ENCODE peak calls at places on chromosome 2, in four cellular contexts. A is fibroblast of lung, L is GM20000, Q is psoas muscle. E is an unnamed sample.

GRCh38 chr2:196268538-196269338 is 97.4 kb upstream of the STK17B start:
- DNase-seq in Q (no peak), A (no peak), L (no peak), E (no peak)

GRCh38 chr2:43011142-43011491 is 215.3 kb downstream of the ZFP36L2 start:
- DNase-seq in A (no peak), Q (no peak), L (no peak), E (no peak)

GRCh38 chr2:101038455-101039255 is 36.6 kb downstream of the RPL31 start:
- DNase-seq in A (no peak), Q (no peak), L (no peak), E (no peak)

GRCh38 chr2:220279372-220279771 is 651.9 kb downstream of the SLC4A3 start:
- DNase-seq in Q (no peak), L (no peak), A (peak; percentile 96), E (no peak)

GRCh38 chr2:35298493-35298892 is 1057.1 kb upstream of the CRIM1 start:
- DNase-seq in L (no peak), A (peak; percentile 91), Q (no peak), E (no peak)

GRCh38 chr2:158414538-158414937 is 42.0 kb downstream of the CCDC148 start:
- DNase-seq in A (peak; percentile 82), Q (no peak), L (no peak), E (no peak)

GRCh38 chr2:10977003-10977402 is 65.3 kb downstream of the KCNF1 start:
- DNase-seq in A (peak; percentile 20), Q (no peak), L (no peak), E (no peak)

GRCh38 chr2:202548240-202548639 is 86.5 kb upstream of the FAM117B start:
- DNase-seq in A (no peak), Q (no peak), L (no peak), E (no peak)

GRCh38 chr2:42622943-42623676 is 54.7 kb downstream of the MTA3 start:
- DNase-seq in A (no peak), L (no peak), Q (no peak), E (no peak)

GRCh38 chr2:240947176-240947575 is 41.0 kb downstream of the CROCC2 start:
- DNase-seq in L (no peak), A (no peak), Q (no peak), E (no peak)

E was measured in DMS153.